ENCODE peak calls at places on chromosomes 2 and 18, in ten cellular contexts. One of them, this sample, is unnamed. For H3K4me1, the result is how much of the 10 kb centered on the place peaks cover.

GRCh38 chr2:161373939-161374338 is 42.2 kb upstream of the TBR1 start:
- DNase-seq in sigmoid colon: no peak
- DNase-seq in CD8-positive, alpha-beta T cell: no peak
- DNase-seq in SJSA1: no peak
- DNase-seq in OCI-LY7: no peak
- DNase-seq in IMR-90: peak
- DNase-seq in fibroblast of lung: peak
- DNase-seq in colonic mucosa: no peak
- DNase-seq in upper lobe of left lung: no peak
- DNase-seq in prostate gland: no peak
- DNase-seq in this sample: no peak

GRCh38 chr2:223460774-223461211 is 141.4 kb downstream of the SCG2 start:
- DNase-seq in SJSA1: no peak
- DNase-seq in fibroblast of lung: peak
- DNase-seq in OCI-LY7: no peak
- DNase-seq in sigmoid colon: no peak
- DNase-seq in prostate gland: no peak
- DNase-seq in upper lobe of left lung: no peak
- DNase-seq in CD8-positive, alpha-beta T cell: no peak
- DNase-seq in IMR-90: peak
- DNase-seq in colonic mucosa: no peak
- DNase-seq in this sample: no peak

GRCh38 chr2:3460831-3461544 is 58.3 kb downstream of the ADI1 start:
- DNase-seq in CD8-positive, alpha-beta T cell: no peak
- DNase-seq in fibroblast of lung: no peak
- DNase-seq in upper lobe of left lung: no peak
- DNase-seq in prostate gland: no peak
- DNase-seq in IMR-90: no peak
- DNase-seq in OCI-LY7: no peak
- DNase-seq in sigmoid colon: no peak
- DNase-seq in colonic mucosa: no peak
- DNase-seq in SJSA1: peak
- DNase-seq in this sample: peak

GRCh38 chr18:63705401-63705800 is 2.6 kb downstream of the SERPINB11 start:
- DNase-seq in OCI-LY7: no peak
- DNase-seq in colonic mucosa: no peak
- DNase-seq in CD8-positive, alpha-beta T cell: no peak
- DNase-seq in fibroblast of lung: no peak
- DNase-seq in IMR-90: no peak
- DNase-seq in SJSA1: no peak
- DNase-seq in prostate gland: no peak
- DNase-seq in sigmoid colon: no peak
- DNase-seq in upper lobe of left lung: no peak
- DNase-seq in this sample: no peak

GRCh38 chr2:10079192-10079930 is 850 bp downstream of the CYS1 start:
- DNase-seq in OCI-LY7: peak
- DNase-seq in upper lobe of left lung: peak
- DNase-seq in colonic mucosa: no peak
- DNase-seq in sigmoid colon: peak
- DNase-seq in SJSA1: peak
- DNase-seq in IMR-90: peak
- DNase-seq in CD8-positive, alpha-beta T cell: no peak
- DNase-seq in fibroblast of lung: peak
- DNase-seq in prostate gland: peak
- DNase-seq in this sample: no peak

GRCh38 chr18:54791657-54792056 is 36.6 kb upstream of the RAB27B start:
- DNase-seq in IMR-90: no peak
- DNase-seq in sigmoid colon: no peak
- DNase-seq in OCI-LY7: no peak
- DNase-seq in CD8-positive, alpha-beta T cell: no peak
- DNase-seq in fibroblast of lung: no peak
- DNase-seq in upper lobe of left lung: peak
- DNase-seq in SJSA1: no peak
- DNase-seq in colonic mucosa: no peak
- DNase-seq in prostate gland: no peak
- DNase-seq in this sample: no peak

GRCh38 chr2:219010162-219010756 is 17.0 kb upstream of the CRYBA2 start:
- DNase-seq in sigmoid colon: no peak
- DNase-seq in fibroblast of lung: no peak
- DNase-seq in OCI-LY7: peak
- DNase-seq in colonic mucosa: no peak
- DNase-seq in CD8-positive, alpha-beta T cell: no peak
- DNase-seq in prostate gland: no peak
- DNase-seq in upper lobe of left lung: no peak
- DNase-seq in IMR-90: no peak
- DNase-seq in SJSA1: no peak
- DNase-seq in this sample: no peak

GRCh38 chr2:226423498-226423960 is 376.1 kb downstream of the IRS1 start:
- DNase-seq in prostate gland: peak
- DNase-seq in sigmoid colon: peak
- DNase-seq in colonic mucosa: no peak
- DNase-seq in CD8-positive, alpha-beta T cell: peak
- DNase-seq in SJSA1: peak
- DNase-seq in upper lobe of left lung: no peak
- DNase-seq in IMR-90: peak
- DNase-seq in OCI-LY7: no peak
- DNase-seq in fibroblast of lung: peak
- DNase-seq in this sample: peak

GRCh38 chr2:109410021-109410815 is 203.5 kb downstream of the SEPTIN10 start:
- DNase-seq in IMR-90: peak
- DNase-seq in CD8-positive, alpha-beta T cell: no peak
- DNase-seq in colonic mucosa: no peak
- DNase-seq in prostate gland: no peak
- DNase-seq in OCI-LY7: no peak
- DNase-seq in upper lobe of left lung: no peak
- DNase-seq in sigmoid colon: no peak
- DNase-seq in SJSA1: no peak
- DNase-seq in fibroblast of lung: peak
- DNase-seq in this sample: no peak

DNA sequence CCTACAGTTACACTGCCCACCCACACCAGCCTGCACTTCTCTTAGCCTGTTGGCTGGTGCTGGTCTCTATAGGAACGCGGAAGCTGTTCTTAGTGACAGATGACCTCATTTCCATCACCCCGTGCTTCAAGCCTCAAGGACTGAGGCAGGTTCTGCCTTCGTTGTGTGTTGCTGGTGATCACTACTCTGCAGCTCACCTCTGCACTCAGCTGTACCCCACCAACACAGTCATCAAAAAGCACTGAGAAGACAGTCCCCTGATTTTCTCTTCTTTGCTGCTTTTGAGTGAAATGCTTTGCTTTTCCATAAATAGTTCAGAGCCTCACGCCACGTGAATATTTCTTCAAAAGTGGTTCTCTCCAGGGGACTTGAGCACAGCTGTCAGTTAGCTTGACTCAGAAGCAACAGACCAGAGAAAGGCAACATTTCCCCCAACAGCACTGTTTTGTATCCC is 225.7 kb upstream of the CCDC150 start:
- DNase-seq in colonic mucosa: no peak
- DNase-seq in CD8-positive, alpha-beta T cell: no peak
- DNase-seq in OCI-LY7: no peak
- DNase-seq in prostate gland: no peak
- DNase-seq in IMR-90: no peak
- DNase-seq in fibroblast of lung: no peak
- DNase-seq in SJSA1: no peak
- DNase-seq in upper lobe of left lung: no peak
- DNase-seq in sigmoid colon: no peak
- DNase-seq in this sample: no peak
- H3K4me3 ChIP-seq in colonic mucosa: no peak
- H3K4me3 ChIP-seq in CD8-positive, alpha-beta T cell: no peak
- H3K4me3 ChIP-seq in OCI-LY7: no peak
- H3K4me3 ChIP-seq in prostate gland: no peak
- H3K4me3 ChIP-seq in IMR-90: no peak
- H3K4me3 ChIP-seq in fibroblast of lung: no peak
- H3K4me3 ChIP-seq in SJSA1: no peak
- H3K4me3 ChIP-seq in upper lobe of left lung: no peak
- H3K4me3 ChIP-seq in sigmoid colon: no peak
- H3K4me3 ChIP-seq in this sample: no peak

DNA sequence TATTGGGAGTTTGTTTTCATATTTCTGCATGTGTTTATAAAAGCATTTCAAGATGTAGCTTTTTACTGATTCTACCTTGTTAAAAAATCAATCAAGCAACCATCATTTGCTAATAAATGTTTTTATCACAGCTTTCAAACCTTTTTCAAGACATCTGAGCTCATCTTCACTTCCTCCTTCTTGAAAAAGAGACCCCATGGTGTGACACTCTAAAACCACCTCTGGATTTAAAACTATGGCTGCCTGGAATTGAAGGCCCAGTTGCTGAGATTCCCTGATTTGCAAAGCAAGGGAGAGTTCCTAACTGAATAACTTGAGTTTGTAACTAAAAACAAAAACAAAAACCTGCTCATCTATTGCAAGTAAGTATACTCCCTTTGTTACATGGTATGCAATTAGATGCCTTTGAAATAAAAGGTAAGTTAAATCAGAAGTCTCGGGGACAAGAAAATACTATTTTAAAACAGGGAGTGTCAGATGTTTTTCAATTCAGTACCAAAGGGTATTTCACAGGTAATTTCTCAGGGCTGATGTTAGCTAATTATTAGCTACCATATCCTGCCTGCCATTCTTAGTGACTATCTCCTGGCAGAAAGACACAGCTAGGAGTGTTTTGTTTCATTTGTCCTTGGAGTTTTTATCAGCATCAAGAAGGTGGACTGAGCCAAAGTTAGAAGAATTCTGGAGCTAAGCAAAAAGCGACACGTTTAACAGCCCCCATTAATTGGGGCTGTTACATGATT is 585.6 kb downstream of the ZEB2 start:
- DNase-seq in SJSA1: no peak
- DNase-seq in CD8-positive, alpha-beta T cell: no peak
- DNase-seq in prostate gland: no peak
- DNase-seq in upper lobe of left lung: no peak
- DNase-seq in sigmoid colon: no peak
- DNase-seq in OCI-LY7: no peak
- DNase-seq in IMR-90: no peak
- DNase-seq in fibroblast of lung: no peak
- DNase-seq in colonic mucosa: no peak
- DNase-seq in this sample: no peak
- H3K27ac ChIP-seq in SJSA1: no peak
- H3K27ac ChIP-seq in CD8-positive, alpha-beta T cell: no peak
- H3K27ac ChIP-seq in prostate gland: no peak
- H3K27ac ChIP-seq in upper lobe of left lung: peak
- H3K27ac ChIP-seq in sigmoid colon: no peak
- H3K27ac ChIP-seq in OCI-LY7: no peak
- H3K27ac ChIP-seq in IMR-90: peak
- H3K27ac ChIP-seq in fibroblast of lung: no peak
- H3K27ac ChIP-seq in colonic mucosa: no peak
- H3K27ac ChIP-seq in this sample: no peak

GRCh38 chr2:37776487-37776886 is 105.0 kb upstream of the CDC42EP3 start:
- DNase-seq in CD8-positive, alpha-beta T cell: no peak
- DNase-seq in OCI-LY7: no peak
- DNase-seq in colonic mucosa: no peak
- DNase-seq in fibroblast of lung: peak
- DNase-seq in upper lobe of left lung: no peak
- DNase-seq in IMR-90: peak
- DNase-seq in SJSA1: peak
- DNase-seq in sigmoid colon: no peak
- DNase-seq in prostate gland: no peak
- DNase-seq in this sample: no peak

GRCh38 chr2:37773354-37773753 is 101.9 kb upstream of the CDC42EP3 start:
- DNase-seq in CD8-positive, alpha-beta T cell: no peak
- DNase-seq in upper lobe of left lung: no peak
- DNase-seq in fibroblast of lung: no peak
- DNase-seq in OCI-LY7: no peak
- DNase-seq in SJSA1: no peak
- DNase-seq in IMR-90: no peak
- DNase-seq in colonic mucosa: no peak
- DNase-seq in sigmoid colon: no peak
- DNase-seq in prostate gland: no peak
- DNase-seq in this sample: no peak

GRCh38 chr2:37771600-37772088 is 100.2 kb upstream of the CDC42EP3 start:
- DNase-seq in sigmoid colon: peak
- DNase-seq in CD8-positive, alpha-beta T cell: no peak
- DNase-seq in IMR-90: peak
- DNase-seq in SJSA1: no peak
- DNase-seq in colonic mucosa: no peak
- DNase-seq in fibroblast of lung: peak
- DNase-seq in prostate gland: no peak
- DNase-seq in upper lobe of left lung: no peak
- DNase-seq in OCI-LY7: no peak
- DNase-seq in this sample: no peak

GRCh38 chr2:37775908-37776250 is 104.4 kb upstream of the CDC42EP3 start:
- DNase-seq in fibroblast of lung: peak
- DNase-seq in prostate gland: peak
- DNase-seq in sigmoid colon: peak
- DNase-seq in SJSA1: peak
- DNase-seq in OCI-LY7: no peak
- DNase-seq in CD8-positive, alpha-beta T cell: no peak
- DNase-seq in upper lobe of left lung: no peak
- DNase-seq in colonic mucosa: no peak
- DNase-seq in IMR-90: peak
- DNase-seq in this sample: peak

GRCh38 chr2:37774976-37775907 is 103.8 kb upstream of the CDC42EP3 start:
- DNase-seq in fibroblast of lung: peak
- DNase-seq in OCI-LY7: no peak
- DNase-seq in CD8-positive, alpha-beta T cell: no peak
- DNase-seq in SJSA1: no peak
- DNase-seq in colonic mucosa: no peak
- DNase-seq in sigmoid colon: no peak
- DNase-seq in prostate gland: peak
- DNase-seq in upper lobe of left lung: peak
- DNase-seq in IMR-90: no peak
- DNase-seq in this sample: no peak
- H3K4me1 ChIP-seq in fibroblast of lung: under half
- H3K4me1 ChIP-seq in OCI-LY7: under half
- H3K4me1 ChIP-seq in CD8-positive, alpha-beta T cell: under half
- H3K4me1 ChIP-seq in SJSA1: half or more
- H3K4me1 ChIP-seq in colonic mucosa: under half
- H3K4me1 ChIP-seq in sigmoid colon: under half
- H3K4me1 ChIP-seq in prostate gland: under half
- H3K4me1 ChIP-seq in upper lobe of left lung: under half
- H3K4me1 ChIP-seq in IMR-90: half or more
- H3K4me1 ChIP-seq in this sample: under half

GRCh38 chr2:169528271-169528701 is 18.8 kb downstream of the KLHL41 start:
- DNase-seq in colonic mucosa: peak
- DNase-seq in CD8-positive, alpha-beta T cell: peak
- DNase-seq in upper lobe of left lung: no peak
- DNase-seq in SJSA1: peak
- DNase-seq in IMR-90: peak
- DNase-seq in sigmoid colon: peak
- DNase-seq in fibroblast of lung: peak
- DNase-seq in prostate gland: peak
- DNase-seq in OCI-LY7: peak
- DNase-seq in this sample: peak

GRCh38 chr2:169523681-169524080 is 14.2 kb downstream of the KLHL41 start:
- DNase-seq in OCI-LY7: no peak
- DNase-seq in IMR-90: no peak
- DNase-seq in prostate gland: no peak
- DNase-seq in colonic mucosa: no peak
- DNase-seq in sigmoid colon: no peak
- DNase-seq in CD8-positive, alpha-beta T cell: no peak
- DNase-seq in fibroblast of lung: no peak
- DNase-seq in upper lobe of left lung: no peak
- DNase-seq in SJSA1: no peak
- DNase-seq in this sample: no peak

DNA sequence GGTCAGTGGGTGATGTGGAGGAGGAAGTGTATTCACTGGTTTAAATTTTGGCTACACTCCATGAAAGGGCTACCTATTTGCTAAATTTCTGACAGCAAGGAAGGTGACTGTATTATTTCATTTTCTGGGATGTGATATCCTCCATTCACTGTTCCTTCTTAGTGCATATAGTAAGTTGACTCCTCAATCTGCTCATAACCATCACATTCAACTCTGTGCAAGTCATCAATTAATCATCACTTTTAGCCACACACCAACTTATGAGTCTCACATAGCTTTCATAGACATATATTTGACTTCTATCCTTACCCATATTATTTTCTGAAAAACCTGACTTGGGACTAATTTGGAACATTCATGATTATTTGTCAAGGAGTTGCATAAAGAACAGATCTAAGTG is 16.9 kb downstream of the KLHL41 start:
- DNase-seq in IMR-90: peak
- DNase-seq in sigmoid colon: no peak
- DNase-seq in colonic mucosa: no peak
- DNase-seq in prostate gland: no peak
- DNase-seq in SJSA1: no peak
- DNase-seq in OCI-LY7: no peak
- DNase-seq in CD8-positive, alpha-beta T cell: no peak
- DNase-seq in upper lobe of left lung: no peak
- DNase-seq in fibroblast of lung: no peak
- DNase-seq in this sample: no peak
- H3K4me3 ChIP-seq in IMR-90: no peak
- H3K4me3 ChIP-seq in sigmoid colon: no peak
- H3K4me3 ChIP-seq in colonic mucosa: no peak
- H3K4me3 ChIP-seq in prostate gland: no peak
- H3K4me3 ChIP-seq in SJSA1: no peak
- H3K4me3 ChIP-seq in OCI-LY7: no peak
- H3K4me3 ChIP-seq in CD8-positive, alpha-beta T cell: no peak
- H3K4me3 ChIP-seq in upper lobe of left lung: no peak
- H3K4me3 ChIP-seq in fibroblast of lung: no peak
- H3K4me3 ChIP-seq in this sample: no peak